ENCODE peak calls at places on chromosomes 6 and 20, in seven cellular contexts. I, T, D, X, W, E and O are unnamed samples.

GRCh38 chr20:53829706-53830521 is 236.3 kb upstream of the ZNF217 start:
- DNase-seq in I (no peak), T (peak), D (no peak), X (peak), W (peak), E (no peak), O (peak)

GRCh38 chr6:36703081-36703606 is 5.5 kb downstream of the RAB44 start:
- DNase-seq in I (no peak), T (no peak), D (no peak), X (no peak), W (no peak), E (no peak), O (no peak)

GRCh38 chr20:23446505-23446904 is 6.2 kb downstream of the CST11 start:
- DNase-seq in I (peak), T (peak), D (peak), X (no peak), W (peak), E (peak), O (no peak)

GRCh38 chr6:121816361-121816760 is 380.9 kb downstream of the GJA1 start:
- DNase-seq in I (no peak), T (no peak), D (no peak), X (peak), W (no peak), E (no peak), O (no peak)

GRCh38 chr6:119467478-119468081 is 118.0 kb upstream of the MAN1A1 start:
- DNase-seq in I (no peak), T (no peak), D (no peak), X (peak), W (no peak), E (no peak), O (peak)

GRCh38 chr6:63573899-63574553 is 1.7 kb downstream of the LOC128125822 start:
- DNase-seq in I (peak), T (peak), D (peak), X (peak), W (peak), E (peak), O (peak)

GRCh38 chr6:44527191-44527960 is 139.9 kb downstream of the CDC5L start:
- DNase-seq in I (no peak), T (no peak), D (no peak), X (no peak), W (peak), E (no peak), O (no peak)

GRCh38 chr6:22332726-22333125 is 35.9 kb upstream of the PRL start:
- DNase-seq in I (no peak), T (peak), D (no peak), X (no peak), W (no peak), E (no peak), O (no peak)

GRCh38 chr6:99507648-99508047 is 7.6 kb downstream of the USP45 start:
- DNase-seq in I (no peak), T (no peak), D (no peak), X (no peak), W (no peak), E (no peak), O (no peak)

GRCh38 chr20:38937978-38938473 is 11.8 kb downstream of the FAM83D start:
- DNase-seq in I (no peak), T (no peak), D (no peak), X (no peak), W (no peak), E (no peak), O (no peak)

GRCh38 chr6:2853766-2854393 is 12.2 kb upstream of the SERPINB1 start:
- DNase-seq in I (peak), T (peak), D (no peak), X (peak), W (peak), E (no peak), O (peak)